ENCODE peak calls at places on chromosome 17, in ten cellular contexts. D is T-helper 2 cell; R is mucosa of descending colon; I is H7; Q is colonic mucosa; Z is GM03348; G is left ventricle myocardium superior; K is stimulated activated CD8-positive, alpha-beta memory T cell treated with anti-CD3 and anti-CD28 coated beads, Interleukin-4, amount 100 ng/mL, for 1 hour; P is effector memory CD8-positive, alpha-beta T cell; W is SK-MEL-5. E is an unnamed sample.

GRCh38 chr17:9105068-9105868 is 84.0 kb downstream of the NTN1 start:
- DNase-seq in G (no peak), Z (no peak), K (no peak), R (no peak), Q (no peak), I (no peak), W (no peak), P (no peak), D (no peak), E (no peak)

GRCh38 chr17:30074726-30075125 is 41.9 kb upstream of the NSRP1 start:
- DNase-seq in P (no peak), I (no peak), G (no peak), D (no peak), Z (no peak), R (no peak), Q (no peak), W (no peak), K (no peak), E (no peak)

GRCh38 chr17:17025621-17026020 is 16.6 kb upstream of the MPRIP start:
- DNase-seq in Z (no peak), K (no peak), D (no peak), P (no peak), Q (no peak), G (no peak), I (no peak), R (peak; percentile 16), W (no peak), E (no peak)

GRCh38 chr17:47993031-47993546 is 22.2 kb downstream of the CDK5RAP3 start:
- DNase-seq in K (no peak), P (no peak), I (no peak), Q (no peak), G (no peak), Z (no peak), D (no peak), R (no peak), W (no peak), E (no peak)

GRCh38 chr17:71338396-71338795 is 782.4 kb upstream of the SOX9 start:
- DNase-seq in D (no peak), Z (peak; percentile 65), R (no peak), I (no peak), G (no peak), K (no peak), W (peak; percentile 63), Q (peak; percentile 30), P (no peak), E (peak; percentile 26)

GRCh38 chr17:31128241-31128640 is 33.5 kb downstream of the NF1 start:
- DNase-seq in P (no peak), W (no peak), D (no peak), G (no peak), K (no peak), I (no peak), Q (no peak), Z (no peak), R (no peak), E (no peak)

GRCh38 chr17:79331492-79331891 is 256.9 kb downstream of the ENGASE start:
- DNase-seq in Q (no peak), Z (no peak), K (no peak), G (no peak), W (no peak), I (no peak), D (no peak), P (no peak), R (no peak), E (no peak)

GRCh38 chr17:81390029-81390428 is 5.2 kb upstream of the BAHCC1 start:
- DNase-seq in R (no peak), W (no peak), P (no peak), Z (no peak), K (no peak), Q (no peak), I (peak; percentile 86), D (no peak), G (no peak), E (no peak)

GRCh38 chr17:73731733-73732132 is 87.5 kb upstream of the SDK2 start:
- DNase-seq in Z (no peak), R (no peak), P (no peak), W (no peak), I (no peak), G (no peak), Q (no peak), K (no peak), D (no peak), E (no peak)

GRCh38 chr17:27974531-27975145 is 67.8 kb upstream of the NLK start:
- DNase-seq in Q (no peak), W (no peak), D (no peak), Z (no peak), I (no peak), G (no peak), R (no peak), P (no peak), K (no peak), E (no peak)

GRCh38 chr17:51279183-51279582 is 18.8 kb downstream of the UTP18 start:
- DNase-seq in P (no peak), K (no peak), Z (no peak), D (no peak), Q (no peak), R (no peak), W (no peak), G (no peak), I (no peak), E (no peak)

GRCh38 chr17:37116802-37117201 is 168.0 kb downstream of the AATF start:
- DNase-seq in D (no peak), W (no peak), K (no peak), G (no peak), R (no peak), Z (no peak), Q (no peak), P (no peak), I (peak; percentile 31), E (no peak)

GRCh38 chr17:44219126-44219635 is 294 bp downstream of the UBTF start:
- DNase-seq in P (peak; percentile 63), W (peak; percentile 65), K (peak; percentile 35), Z (peak; percentile 91), Q (peak; percentile 61), D (peak; percentile 87), G (peak; percentile 84), R (peak; percentile 85), I (peak; percentile 93), E (peak; percentile 59)

GRCh38 chr17:69796093-69796492 is 278.9 kb upstream of the KCNJ16 start:
- DNase-seq in I (no peak), Z (no peak), G (no peak), D (no peak), W (no peak), Q (no peak), K (no peak), R (no peak), P (no peak), E (peak; percentile 49)

GRCh38 chr17:17506893-17507464 is 10.8 kb upstream of the RASD1 start:
- DNase-seq in G (peak; percentile 81), W (no peak), K (no peak), I (no peak), Z (no peak), Q (peak; percentile 41), D (no peak), P (no peak), R (peak; percentile 58), E (no peak)

GRCh38 chr17:80212962-80213650 is 7.0 kb downstream of the SGSH start:
- DNase-seq in G (peak; percentile 51), W (no peak), I (no peak), D (peak; percentile 19), K (no peak), P (no peak), Q (no peak), R (peak; percentile 48), Z (no peak), E (no peak)